ENCODE peak calls at places on chromosome 11, in ten cellular contexts. A is stimulated activated CD4-positive, alpha-beta T cell treated with anti-CD3 and anti-CD28 coated beads, Interleukin-2, amount 100 ng/mL, for 24 hours; R is Caki2; H is non-pigmented ciliary epithelial cell; C is CD4-positive, CD25-positive, alpha-beta regulatory T cell; B is BJ; I is activated CD4-positive, alpha-beta T cell treated with anti-CD3 and anti-CD28 coated beads for 36 hours; O is frontal cortex; Y is adrenal gland; T is GM23338. D is an unnamed sample.

GRCh38 chr11:128476729-128477128 is 110.6 kb downstream of the ETS1 start:
- DNase-seq in H (no peak), C (peak; percentile 93), B (no peak), O (no peak), R (no peak), I (peak; percentile 79), Y (no peak), T (no peak), A (peak; percentile 61), D (no peak)

GRCh38 chr11:109914809-109915653 is 178.2 kb upstream of the ZC3H12C start:
- DNase-seq in C (no peak), O (no peak), Y (no peak), T (no peak), H (peak; percentile 17), R (no peak), B (no peak), A (no peak), I (no peak), D (no peak)

GRCh38 chr11:30585067-30585891 is 874 bp downstream of the MPPED2 start:
- DNase-seq in I (peak; percentile 47), Y (peak; percentile 71), T (peak; percentile 72), H (no peak), A (no peak), R (no peak), O (peak; percentile 44), B (no peak), C (peak; percentile 0), D (peak; percentile 57)

GRCh38 chr11:19954899-19955298 is 205.4 kb downstream of the DBX1 start:
- DNase-seq in A (no peak), H (no peak), B (no peak), R (no peak), O (no peak), C (no peak), I (no peak), Y (no peak), T (no peak), D (no peak)

GRCh38 chr11:19422257-19422656 is 181.5 kb upstream of the E2F8 start:
- DNase-seq in I (no peak), Y (no peak), H (no peak), O (no peak), R (no peak), T (peak; percentile 4), B (no peak), A (no peak), C (no peak), D (no peak)

GRCh38 chr11:78030429-78031325 is 7.6 kb upstream of the KCTD14 start:
- DNase-seq in B (no peak), C (no peak), Y (peak; percentile 85), H (no peak), T (peak; percentile 27), R (no peak), A (no peak), I (no peak), O (peak; percentile 73), D (peak; percentile 58)

GRCh38 chr11:74009675-74010305 is 905 bp upstream of the UCP3 start:
- DNase-seq in Y (no peak), I (peak; percentile 61), O (no peak), T (no peak), A (no peak), H (no peak), R (no peak), C (no peak), B (no peak), D (no peak)

GRCh38 chr11:2314525-2315394 is 12.9 kb downstream of the TSPAN32 start:
- DNase-seq in O (peak; percentile 75), Y (peak; percentile 82), T (no peak), B (no peak), R (peak; percentile 44), I (no peak), A (no peak), C (peak; percentile 8), H (no peak), D (peak; percentile 92)

GRCh38 chr11:121930004-121930965 is 185.7 kb downstream of the BLID start:
- DNase-seq in T (peak; percentile 12), R (peak; percentile 36), B (no peak), I (no peak), C (no peak), Y (no peak), O (peak; percentile 16), A (no peak), H (no peak), D (peak; percentile 32)

GRCh38 chr11:57214087-57214395 is 23.0 kb downstream of the APLNR start:
- DNase-seq in R (no peak), T (no peak), Y (no peak), C (no peak), O (no peak), A (no peak), H (peak; percentile 14), B (no peak), I (no peak), D (no peak)

GRCh38 chr11:2736577-2737225 is 36.9 kb upstream of the KCNQ1OT1 start:
- DNase-seq in O (no peak), B (no peak), H (no peak), A (no peak), Y (no peak), T (no peak), I (no peak), C (no peak), R (no peak), D (no peak)

GRCh38 chr11:9057888-9058287 is 33.5 kb downstream of the SCUBE2 start:
- DNase-seq in I (no peak), A (no peak), R (no peak), H (no peak), Y (no peak), B (no peak), O (no peak), T (peak; percentile 76), C (no peak), D (no peak)

GRCh38 chr11:6201486-6201885 is 2.5 kb downstream of the OR52W1 start:
- DNase-seq in R (no peak), C (no peak), O (no peak), Y (no peak), T (no peak), H (no peak), B (no peak), I (no peak), A (no peak), D (no peak)

GRCh38 chr11:20162824-20163777 is 2.8 kb upstream of the DBX1 start:
- DNase-seq in Y (no peak), I (peak; percentile 52), H (no peak), B (no peak), O (no peak), T (peak; percentile 77), A (no peak), R (no peak), C (peak; percentile 8), D (no peak)

GRCh38 chr11:115944596-115944995 is 440.4 kb upstream of the CADM1 start:
- DNase-seq in Y (no peak), T (no peak), H (no peak), O (no peak), B (no peak), I (no peak), A (no peak), C (no peak), R (peak; percentile 44), D (no peak)

GRCh38 chr11:68999093-68999747 is 13.8 kb downstream of the MRGPRF start:
- DNase-seq in Y (no peak), R (no peak), I (no peak), T (no peak), O (no peak), H (no peak), B (no peak), A (no peak), C (no peak), D (no peak)

GRCh38 chr11:16912607-16913006 is 101.6 kb downstream of the PLEKHA7 start:
- DNase-seq in A (no peak), C (no peak), I (no peak), B (no peak), O (no peak), H (no peak), T (peak; percentile 30), Y (no peak), R (no peak), D (no peak)

D was measured in heart left ventricle.